ENCODE peak calls at places on chromosomes 3 and 15, in five cellular contexts. M is BJ, D is body of pancreas, Z is stomach, K is cardiac muscle cell. E is an unnamed sample. For H3K36me3, the result is how much of the 10 kb centered on the place peaks cover.

GRCh38 chr15:88690331-88690730 is 51.5 kb downstream of the ISG20 start:
- DNase-seq in D (no peak), M (no peak), Z (no peak), K (no peak), E (no peak)

GRCh38 chr3:7285502-7285901 is 424.6 kb downstream of the GRM7 start:
- DNase-seq in Z (no peak), M (no peak), K (no peak), D (peak), E (no peak)

GRCh38 chr15:90954712-90955671 is at the start of gene RCCD1:
- DNase-seq in K (peak), Z (peak), M (peak), D (peak), E (peak)

GRCh38 chr3:150227839-150228238 is 180.3 kb upstream of the TSC22D2 start:
- DNase-seq in K (peak), M (no peak), Z (peak), D (peak), E (no peak)

GRCh38 chr3:170081079-170081741 is 43.4 kb downstream of the GPR160 start:
- DNase-seq in M (no peak), K (no peak), D (no peak), Z (no peak), E (no peak)

GRCh38 chr3:156674911-156675743 is 737 bp downstream of the TIPARP start:
- DNase-seq in Z (peak), D (peak), M (no peak), K (peak), E (no peak)

GRCh38 chr15:47717036-47717611 is at the start of gene SEMA6D:
- DNase-seq in D (peak), Z (peak), M (peak), K (peak), E (peak)

GRCh38 chr3:172561894-172562664 is 38.8 kb upstream of the TNFSF10 start:
- DNase-seq in Z (no peak), M (no peak), K (no peak), D (no peak), E (peak)

GRCh38 chr3:71554649-71555048 is 28.9 kb downstream of the FOXP1 start:
- DNase-seq in M (no peak), K (no peak), D (no peak), Z (no peak), E (no peak)

GRCh38 chr3:126053949-126054569 is 29.9 kb downstream of the SLC41A3 start:
- DNase-seq in Z (no peak), M (no peak), D (no peak), K (no peak), E (no peak)

GRCh38 chr15:88487176-88487795 is 19.8 kb downstream of the MRPS11 start:
- DNase-seq in Z (no peak), D (no peak), M (no peak), K (no peak), E (no peak)

GRCh38 chr3:138136208-138136607 is 4.0 kb upstream of the A4GNT start:
- DNase-seq in Z (no peak), D (no peak), K (no peak), M (no peak), E (no peak)
- H3K36me3 ChIP-seq in Z (under half), D (under half), K (under half), M (under half), E (under half)

DNA sequence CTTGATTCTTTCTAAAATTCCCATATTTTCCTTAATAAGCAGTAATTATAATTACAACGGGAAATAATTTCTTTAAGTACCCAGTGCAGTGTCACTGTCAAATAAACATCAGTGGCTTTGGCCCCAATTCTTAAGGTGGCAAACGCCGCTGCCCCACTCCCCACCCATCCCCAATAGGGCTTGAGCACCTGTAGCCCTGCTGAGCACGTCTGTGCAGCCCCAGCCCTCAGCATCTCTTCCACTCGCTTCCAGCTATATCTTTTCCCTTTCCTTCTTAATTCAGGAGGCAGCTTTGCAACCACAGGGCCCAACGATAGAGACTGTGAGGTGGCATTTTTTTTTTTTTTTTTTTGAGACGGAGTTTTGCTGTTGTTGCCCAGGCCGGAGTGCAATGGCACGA is 9.0 kb downstream of the PPM1M start:
- DNase-seq in K (no peak), D (no peak), Z (no peak), M (no peak), E (no peak)
- H3K36me3 ChIP-seq in K (half or more), D (under half), Z (half or more), M (under half), E (under half)

DNA sequence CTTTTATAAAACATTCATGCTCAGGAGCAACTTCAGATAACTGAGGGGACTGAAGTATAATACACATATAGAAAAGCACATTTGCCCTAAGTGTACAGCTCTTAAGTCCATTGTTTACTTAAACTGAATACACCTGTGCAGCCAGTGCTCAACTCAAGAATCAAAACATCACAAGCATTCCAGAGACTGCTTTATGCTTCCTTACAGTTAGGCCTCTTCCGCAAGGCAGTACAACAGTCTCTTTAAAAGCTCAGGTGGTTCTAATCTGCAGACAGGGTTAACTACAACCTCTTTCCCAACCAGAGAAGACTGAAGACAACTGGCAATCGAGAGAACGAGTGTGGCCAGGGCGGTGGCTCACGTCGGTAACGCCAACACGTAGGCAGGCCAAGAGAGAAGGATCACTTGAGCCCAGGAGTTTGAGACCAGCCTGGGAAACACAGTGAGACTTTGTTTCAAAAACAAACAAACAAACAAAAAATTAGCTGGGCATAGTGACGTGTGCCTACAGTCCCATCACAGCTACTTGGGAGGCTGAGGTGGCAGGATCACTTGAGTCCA is 16.9 kb downstream of the MCCC1 start:
- DNase-seq in M (no peak), Z (no peak), D (no peak), K (no peak), E (no peak)
- H3K36me3 ChIP-seq in M (under half), Z (half or more), D (under half), K (under half), E (under half)

GRCh38 chr3:99644017-99644416 is 5.6 kb downstream of the COL8A1 start:
- DNase-seq in D (no peak), K (no peak), Z (no peak), M (no peak), E (no peak)
- H3K36me3 ChIP-seq in D (under half), K (under half), Z (under half), M (under half), E (under half)

GRCh38 chr3:13319821-13320220 is 100.3 kb downstream of the NUP210 start:
- DNase-seq in D (no peak), M (no peak), K (no peak), Z (no peak), E (no peak)
- H3K36me3 ChIP-seq in D (under half), M (under half), K (under half), Z (half or more), E (under half)

GRCh38 chr3:161975201-161975600 is 478.6 kb downstream of the OTOL1 start:
- DNase-seq in D (no peak), Z (no peak), M (no peak), K (no peak), E (no peak)
- H3K36me3 ChIP-seq in D (under half), Z (under half), M (under half), K (under half), E (under half)

GRCh38 chr15:22916606-22917350 is 63.4 kb downstream of the CYFIP1 start:
- DNase-seq in M (no peak), K (no peak), D (no peak), Z (no peak), E (no peak)

GRCh38 chr15:22913646-22914380 is 66.4 kb downstream of the CYFIP1 start:
- DNase-seq in K (no peak), Z (no peak), D (no peak), M (no peak), E (no peak)

GRCh38 chr15:22917556-22917955 is 62.6 kb downstream of the CYFIP1 start:
- DNase-seq in K (no peak), D (no peak), Z (no peak), M (no peak), E (no peak)

GRCh38 chr15:22918056-22918455 is 62.1 kb downstream of the CYFIP1 start:
- DNase-seq in D (no peak), K (no peak), M (no peak), Z (no peak), E (no peak)

GRCh38 chr15:22915866-22916515 is 64.2 kb downstream of the CYFIP1 start:
- DNase-seq in M (no peak), K (no peak), D (no peak), Z (no peak), E (no peak)
- H3K36me3 ChIP-seq in M (under half), K (under half), D (under half), Z (half or more), E (under half)

DNA sequence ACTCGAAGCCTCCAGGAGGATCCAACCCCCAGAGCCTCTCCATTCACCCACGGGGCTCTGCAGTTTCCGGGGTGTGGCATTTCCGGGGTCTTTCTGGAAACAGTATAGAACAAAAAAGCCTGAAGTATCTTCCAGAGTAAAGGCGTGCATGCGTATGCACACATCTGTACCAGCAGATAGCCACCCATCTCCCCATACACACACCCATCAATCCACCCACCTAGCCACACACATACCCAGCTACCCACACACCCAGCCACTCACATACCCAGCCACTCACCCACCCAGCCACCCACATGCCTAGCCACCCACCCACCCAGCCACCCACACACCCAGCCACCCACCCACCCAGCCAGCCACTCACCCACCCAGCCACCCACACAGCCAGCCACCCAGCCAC is 2.9 kb upstream of the DNAJB8 start:
- DNase-seq in D (no peak), Z (no peak), K (no peak), M (no peak), E (no peak)
- H3K36me3 ChIP-seq in D (under half), Z (under half), K (under half), M (under half), E (under half)

GRCh38 chr3:142348460-142348859 is 99.4 kb downstream of the XRN1 start:
- DNase-seq in K (no peak), D (no peak), M (no peak), Z (no peak), E (no peak)
- H3K36me3 ChIP-seq in K (under half), D (under half), M (under half), Z (half or more), E (under half)

DNA sequence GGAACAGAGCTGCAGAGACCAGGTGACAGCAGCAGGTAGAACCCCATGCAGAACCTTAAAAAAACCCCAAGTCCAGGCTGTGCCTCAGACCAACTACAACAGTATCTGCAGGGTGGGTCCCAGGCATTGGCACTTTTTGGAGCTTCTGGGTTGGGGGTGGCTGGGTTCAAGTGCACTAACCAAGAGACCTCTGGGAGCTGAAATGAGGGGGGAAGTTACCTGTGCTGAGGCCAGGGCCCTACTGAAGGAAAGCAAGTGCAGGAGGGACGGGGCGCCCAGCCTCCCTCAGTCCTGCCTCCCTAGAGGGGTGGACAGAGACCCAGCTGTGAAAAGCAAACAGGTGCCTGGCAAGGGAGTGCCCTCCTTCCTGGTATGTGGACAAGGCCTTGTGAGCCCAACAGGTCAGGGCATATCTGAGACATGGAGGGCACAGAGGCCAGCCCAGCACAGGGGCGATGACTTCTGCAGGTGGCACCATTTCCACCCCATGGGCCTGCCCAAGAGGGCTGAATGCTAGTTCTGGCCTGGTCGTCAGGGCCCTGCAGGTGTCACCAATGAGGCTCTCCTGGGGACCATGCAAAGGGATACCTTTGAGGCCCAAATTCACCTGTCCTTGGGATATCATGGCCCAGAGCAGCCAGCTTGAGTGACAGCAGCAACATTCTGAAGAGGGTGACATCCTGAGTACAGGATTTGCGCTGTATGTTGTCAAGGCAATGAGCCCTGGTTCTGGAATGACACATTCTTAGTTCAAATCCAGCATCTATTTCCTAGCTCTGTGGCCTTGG is 18.7 kb downstream of the CTSH start:
- DNase-seq in Z (no peak), D (no peak), K (no peak), M (no peak), E (no peak)
- H3K36me3 ChIP-seq in Z (half or more), D (under half), K (under half), M (under half), E (under half)

E was measured in kidney epithelial cell.